ENCODE peak calls at places on chromosomes 13 and 19, in eight cellular contexts. B is stimulated activated CD8-positive, alpha-beta memory T cell treated with anti-CD3 and anti-CD28 coated beads, Interleukin-7, amount 100 ng/mL, for 24 hours; R is activated T-cell treated with anti-CD3 and anti-CD28 coated beads for 1 hour; X is fibroblast of lung; I is CD4-positive, CD25-positive, alpha-beta regulatory T cell; M is ascending aorta; T is NCI-H1417 treated with DMSO at 0.1 percent for 48 hours; W is GM06990. F is an unnamed sample.

GRCh38 chr19:47414469-47414868 is 4.9 kb downstream of the MEIS3 start:
- DNase-seq in B (no peak), R (no peak), X (no peak), I (no peak), M (no peak), T (no peak), W (no peak), F (no peak)

GRCh38 chr13:113468461-113469147 is 15.3 kb upstream of the ADPRHL1 start:
- DNase-seq in B (no peak), R (no peak), X (no peak), I (no peak), M (no peak), T (no peak), W (no peak), F (no peak)

GRCh38 chr13:113647351-113648217 is 10.4 kb downstream of the ATP4B start:
- DNase-seq in B (no peak), R (no peak), X (peak), I (no peak), M (peak), T (peak), W (no peak), F (peak)

GRCh38 chr19:16876904-16877361 is 11.9 kb upstream of the F2RL3 start:
- DNase-seq in B (no peak), R (no peak), X (peak), I (no peak), M (no peak), T (no peak), W (no peak), F (no peak)

GRCh38 chr13:75489502-75490263 is 7.7 kb upstream of the TBC1D4 start:
- DNase-seq in B (no peak), R (no peak), X (peak), I (no peak), M (no peak), T (no peak), W (peak), F (no peak)

GRCh38 chr13:45863716-45864590 is 12.4 kb upstream of the SIAH3 start:
- DNase-seq in B (no peak), R (no peak), X (no peak), I (no peak), M (no peak), T (no peak), W (no peak), F (no peak)

GRCh38 chr13:48412881-48413351 is at the start of gene LPAR6:
- DNase-seq in B (no peak), R (no peak), X (peak), I (peak), M (no peak), T (no peak), W (no peak), F (peak)

GRCh38 chr19:48660854-48661731 is 11.7 kb downstream of the NTN5 start:
- DNase-seq in B (peak), R (peak), X (peak), I (peak), M (peak), T (no peak), W (peak), F (peak)

GRCh38 chr13:62357887-62358645 is 942.4 kb upstream of the PCDH20 start:
- DNase-seq in B (no peak), R (no peak), X (peak), I (no peak), M (no peak), T (no peak), W (no peak), F (no peak)

F was measured in putamen.